ENCODE peak calls at places on chromosome 15, in five cellular contexts. P is mesothelial cell of epicardium, M is tibial nerve, T is coronary artery, K is HCT116. Y is an unnamed sample.

GRCh38 chr15:70091649-70092461 is 5.9 kb downstream of the TLE3 start:
- DNase-seq in P (no peak), M (no peak), K (no peak), T (no peak), Y (peak)

GRCh38 chr15:31307270-31308184 is 19.1 kb upstream of the KLF13 start:
- DNase-seq in P (no peak), M (no peak), T (no peak), K (no peak), Y (no peak)

GRCh38 chr15:41661078-41661528 is 898 bp downstream of the MGA start:
- DNase-seq in T (no peak), K (no peak), P (no peak), M (no peak), Y (no peak)

GRCh38 chr15:101028321-101028720 is 109.2 kb downstream of the LRRK1 start:
- DNase-seq in P (peak), M (no peak), T (no peak), K (no peak), Y (no peak)

GRCh38 chr15:53833134-53833624 is 73.7 kb upstream of the WDR72 start:
- DNase-seq in T (no peak), M (no peak), K (no peak), P (no peak), Y (peak)

GRCh38 chr15:69568621-69569020 is 116.0 kb downstream of the RPLP1 start:
- DNase-seq in T (no peak), M (no peak), K (no peak), P (no peak), Y (peak)

GRCh38 chr15:79872358-79873017 is 24.3 kb downstream of the MTHFS start:
- DNase-seq in K (no peak), M (no peak), T (no peak), P (no peak), Y (peak)

GRCh38 chr15:34855397-34855796 is 60.0 kb upstream of the ACTC1 start:
- DNase-seq in K (no peak), P (no peak), M (no peak), T (no peak), Y (peak)

GRCh38 chr15:56737791-56738190 is 4.5 kb upstream of the ZNF280D start:
- DNase-seq in M (no peak), P (no peak), T (no peak), K (no peak), Y (no peak)

GRCh38 chr15:96170616-96171270 is 159.8 kb upstream of the NR2F2 start:
- DNase-seq in K (no peak), P (no peak), M (no peak), T (no peak), Y (no peak)

GRCh38 chr15:76333309-76333708 is 3.3 kb upstream of the ISL2 start:
- DNase-seq in P (no peak), T (no peak), K (no peak), M (no peak), Y (no peak)

GRCh38 chr15:76332796-76333195 is 3.8 kb upstream of the ISL2 start:
- DNase-seq in T (no peak), P (no peak), K (no peak), M (no peak), Y (no peak)

GRCh38 chr15:76334438-76335004 is 2.1 kb upstream of the ISL2 start:
- DNase-seq in M (no peak), T (no peak), P (no peak), K (no peak), Y (no peak)

GRCh38 chr15:76335129-76335850 is 1.3 kb upstream of the ISL2 start:
- DNase-seq in M (no peak), T (no peak), P (no peak), K (no peak), Y (no peak)

DNA sequence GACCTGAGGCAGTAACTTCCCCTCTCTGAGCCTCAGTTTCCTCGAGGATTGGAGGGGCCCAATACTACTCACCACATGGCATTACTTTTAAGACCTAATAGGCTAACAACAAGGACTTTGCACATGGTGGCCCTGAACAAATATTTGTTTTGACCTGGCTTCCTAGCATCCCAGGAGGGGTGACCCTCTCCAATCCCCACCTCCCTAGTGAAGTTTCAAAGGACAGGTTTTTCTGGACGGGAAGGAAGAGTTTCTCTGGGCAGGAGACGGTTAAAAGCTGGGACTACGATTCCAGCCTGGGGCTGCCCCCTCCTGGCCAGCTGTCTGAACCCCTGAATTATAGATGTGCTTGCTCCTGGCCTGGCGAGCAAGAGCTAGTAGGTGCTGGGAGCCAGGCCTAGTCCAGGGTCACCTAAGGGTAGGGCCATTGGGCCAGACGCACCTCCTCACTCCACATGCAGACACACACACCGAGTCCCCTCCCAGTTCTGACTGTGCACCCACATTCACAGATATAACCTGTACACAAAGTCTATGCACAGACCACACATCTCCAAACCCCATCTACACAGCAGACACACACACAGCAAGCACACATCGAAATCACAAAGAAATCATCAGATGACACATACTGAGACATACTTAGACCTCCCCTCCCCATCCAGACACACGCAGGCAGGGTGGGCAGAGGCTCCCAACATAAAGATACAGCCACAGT is 2.7 kb upstream of the ISL2 start:
- DNase-seq in P (no peak), T (no peak), K (no peak), M (no peak), Y (peak)
- TF ChIP-seq CTCF in P (no peak), T (no peak), K (peak), M (no peak), Y (peak)

GRCh38 chr15:75590239-75590638 is 11.1 kb upstream of the PTPN9 start:
- DNase-seq in P (no peak), T (no peak), M (no peak), K (no peak), Y (no peak)
- TF ChIP-seq CTCF in P (no peak), T (no peak), M (no peak), K (no peak), Y (no peak)

GRCh38 chr15:43185161-43186002 is at the start of gene CCNDBP1:
- DNase-seq in K (peak), M (peak), T (peak), P (peak), Y (peak)
- TF ChIP-seq CTCF in K (peak), M (no peak), T (peak), P (peak), Y (peak)

GRCh38 chr15:48964898-48965297 is 1.2 kb upstream of the SHC4 start:
- DNase-seq in K (no peak), T (no peak), M (no peak), P (no peak), Y (no peak)

GRCh38 chr15:48966595-48967301 is 3.0 kb upstream of the SHC4 start:
- DNase-seq in P (no peak), K (no peak), M (no peak), T (no peak), Y (peak)

GRCh38 chr15:48967336-48967735 is 3.6 kb upstream of the SHC4 start:
- DNase-seq in K (no peak), P (no peak), T (no peak), M (no peak), Y (no peak)

GRCh38 chr15:48968066-48968465 is 4.3 kb upstream of the SHC4 start:
- DNase-seq in P (no peak), M (no peak), T (no peak), K (no peak), Y (no peak)

GRCh38 chr15:48965972-48966371 is 2.3 kb upstream of the SHC4 start:
- DNase-seq in K (peak), P (no peak), T (no peak), M (no peak), Y (peak)
- TF ChIP-seq CTCF in K (peak), P (no peak), T (no peak), M (no peak), Y (peak)

GRCh38 chr15:91429973-91430372 is 329.9 kb downstream of the SV2B start:
- DNase-seq in P (no peak), K (no peak), T (no peak), M (no peak), Y (no peak)
- TF ChIP-seq CTCF in P (no peak), K (no peak), T (no peak), M (no peak), Y (no peak)

GRCh38 chr15:64740361-64741170 is 34.8 kb downstream of the RBPMS2 start:
- DNase-seq in M (no peak), T (no peak), P (no peak), K (no peak), Y (peak)
- TF ChIP-seq CTCF in M (peak), T (no peak), P (no peak), K (no peak), Y (peak)

GRCh38 chr15:98927990-98928389 is 79.6 kb downstream of the PGPEP1L start:
- DNase-seq in T (no peak), K (no peak), M (no peak), P (no peak), Y (no peak)
- TF ChIP-seq CTCF in T (no peak), K (no peak), M (no peak), P (no peak), Y (no peak)